ENCODE peak calls at places on chromosomes 13 and 19, in seven cellular contexts. H is uterus, U is MM.1S, M is astrocyte, B is breast epithelium, V is brain microvascular endothelial cell, E is left ventricle myocardium inferior. I is an unnamed sample.

GRCh38 chr13:84366484-84366883 is 484.2 kb upstream of the SLITRK1 start:
- DNase-seq in H (no peak), U (no peak), M (peak), B (no peak), V (no peak), E (no peak), I (no peak)

GRCh38 chr13:25111557-25111956 is 15.6 kb downstream of the PABPC3 start:
- DNase-seq in H (no peak), U (no peak), M (peak), B (no peak), V (peak), E (no peak), I (no peak)

GRCh38 chr13:20923272-20923671 is 20.7 kb upstream of the XPO4 start:
- DNase-seq in H (no peak), U (no peak), M (no peak), B (no peak), V (no peak), E (peak), I (no peak)

GRCh38 chr19:19528721-19529490 is at the start of gene YJEFN3:
- DNase-seq in H (no peak), U (no peak), M (peak), B (no peak), V (peak), E (no peak), I (no peak)

GRCh38 chr13:112968910-112969691 is at the start of gene MCF2L:
- DNase-seq in H (no peak), U (no peak), M (peak), B (peak), V (no peak), E (peak), I (no peak)

GRCh38 chr13:48892311-48892710 is 83.4 kb upstream of the FNDC3A start:
- DNase-seq in H (no peak), U (no peak), M (peak), B (no peak), V (peak), E (no peak), I (no peak)

GRCh38 chr19:29806098-29806866 is 5.5 kb upstream of the CCNE1 start:
- DNase-seq in H (no peak), U (no peak), M (peak), B (no peak), V (peak), E (peak), I (no peak)

GRCh38 chr13:50691176-50691681 is 152.3 kb downstream of the DLEU7 start:
- DNase-seq in H (no peak), U (peak), M (peak), B (no peak), V (peak), E (no peak), I (no peak)

GRCh38 chr19:35354898-35355297 is 3.4 kb upstream of the FFAR3 start:
- DNase-seq in H (no peak), U (no peak), M (no peak), B (peak), V (no peak), E (no peak), I (no peak)

GRCh38 chr19:45507864-45508680 is 793 bp downstream of the VASP start:
- DNase-seq in H (peak), U (no peak), M (no peak), B (no peak), V (no peak), E (no peak), I (no peak)

GRCh38 chr19:18282788-18283141 is 1.3 kb upstream of the JUND start:
- DNase-seq in H (no peak), U (no peak), M (no peak), B (no peak), V (no peak), E (no peak), I (no peak)

GRCh38 chr13:74204606-74205312 is 70.6 kb upstream of the KLF12 start:
- DNase-seq in H (no peak), U (no peak), M (peak), B (no peak), V (peak), E (no peak), I (no peak)

GRCh38 chr13:20415694-20416107 is 110.0 kb downstream of the CRYL1 start:
- DNase-seq in H (no peak), U (no peak), M (no peak), B (no peak), V (no peak), E (no peak), I (no peak)

GRCh38 chr13:79681069-79681468 is 200.1 kb downstream of the NDFIP2 start:
- DNase-seq in H (no peak), U (no peak), M (no peak), B (no peak), V (no peak), E (no peak), I (no peak)

GRCh38 chr19:38392707-38393308 is 4.3 kb downstream of the SPRED3 start:
- DNase-seq in H (no peak), U (no peak), M (peak), B (no peak), V (peak), E (no peak), I (no peak)

GRCh38 chr13:111947026-111947810 is 119.7 kb upstream of the SOX1 start:
- DNase-seq in H (no peak), U (no peak), M (no peak), B (no peak), V (no peak), E (no peak), I (no peak)

GRCh38 chr13:32849369-32849768 is 166.9 kb upstream of the KL start:
- DNase-seq in H (no peak), U (no peak), M (no peak), B (no peak), V (no peak), E (no peak), I (no peak)

GRCh38 chr19:33872445-33873320 is 76.0 kb downstream of the KCTD15 start:
- DNase-seq in H (no peak), U (no peak), M (no peak), B (peak), V (no peak), E (no peak), I (no peak)

GRCh38 chr19:45852145-45852750 is 10.7 kb downstream of the SYMPK start:
- DNase-seq in H (no peak), U (no peak), M (peak), B (no peak), V (peak), E (no peak), I (no peak)

GRCh38 chr13:96391606-96392005 is 301.7 kb downstream of the HS6ST3 start:
- DNase-seq in H (no peak), U (no peak), M (no peak), B (no peak), V (no peak), E (no peak), I (no peak)

GRCh38 chr13:23504188-23504587 is 66.0 kb upstream of the TNFRSF19 start:
- DNase-seq in H (no peak), U (no peak), M (peak), B (no peak), V (peak), E (no peak), I (no peak)

GRCh38 chr19:14505488-14506239 is 9.7 kb upstream of the GIPC1 start:
- DNase-seq in H (no peak), U (no peak), M (peak), B (peak), V (peak), E (no peak), I (no peak)

GRCh38 chr19:30807263-30807662 is 435.1 kb downstream of the ZNF536 start:
- DNase-seq in H (no peak), U (no peak), M (no peak), B (no peak), V (no peak), E (no peak), I (no peak)

GRCh38 chr19:42436006-42436405 is 6.7 kb downstream of the CXCL17 start:
- DNase-seq in H (no peak), U (no peak), M (no peak), B (no peak), V (no peak), E (no peak), I (no peak)

GRCh38 chr19:37929512-37929911 is 22.5 kb downstream of the SIPA1L3 start:
- DNase-seq in H (no peak), U (no peak), M (no peak), B (no peak), V (no peak), E (no peak), I (no peak)

GRCh38 chr19:28502879-28503734 is 709.8 kb downstream of the UQCRFS1 start:
- DNase-seq in H (no peak), U (no peak), M (no peak), B (no peak), V (no peak), E (no peak), I (no peak)

GRCh38 chr13:109271991-109272454 is 514.4 kb downstream of the IRS2 start:
- DNase-seq in H (no peak), U (no peak), M (peak), B (no peak), V (peak), E (no peak), I (no peak)

GRCh38 chr19:9936151-9937000 is at the start of gene OLFM2:
- DNase-seq in H (peak), U (no peak), M (no peak), B (no peak), V (no peak), E (peak), I (no peak)

GRCh38 chr13:43895940-43896339 is 16.2 kb downstream of the LACC1 start:
- DNase-seq in H (no peak), U (no peak), M (peak), B (no peak), V (no peak), E (no peak), I (no peak)

DNA sequence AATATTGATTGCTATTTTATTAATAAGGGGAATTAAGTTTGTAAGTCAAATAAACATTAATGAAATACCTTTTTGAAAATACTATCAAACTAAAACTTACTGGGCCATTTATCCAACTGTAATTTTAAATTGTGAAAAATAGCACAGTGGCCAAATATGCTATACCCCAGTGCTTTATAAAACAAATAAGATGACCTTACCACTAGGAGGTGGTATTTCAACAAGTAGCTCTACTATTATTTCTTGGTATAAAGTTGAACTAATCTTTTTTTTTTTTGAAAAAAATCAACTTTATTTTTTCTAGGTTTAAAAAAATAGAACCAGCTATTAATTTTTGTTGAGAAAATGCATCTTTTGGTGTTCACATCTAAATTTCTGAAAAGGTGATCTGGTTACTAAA is 14.7 kb downstream of the LACC1 start:
- DNase-seq in H (no peak), U (no peak), M (no peak), B (no peak), V (no peak), E (no peak), I (no peak)
- TF ChIP-seq CTCF in H (no peak), U (no peak), M (no peak), B (no peak), V (peak), E (peak), I (no peak)

GRCh38 chr19:55036058-55036457 is 2.0 kb downstream of the GP6 start:
- DNase-seq in H (no peak), U (no peak), M (no peak), B (no peak), V (no peak), E (no peak), I (no peak)
- H3K27ac ChIP-seq in H (no peak), U (no peak), M (no peak), B (no peak), V (no peak), E (no peak), I (no peak)

DNA sequence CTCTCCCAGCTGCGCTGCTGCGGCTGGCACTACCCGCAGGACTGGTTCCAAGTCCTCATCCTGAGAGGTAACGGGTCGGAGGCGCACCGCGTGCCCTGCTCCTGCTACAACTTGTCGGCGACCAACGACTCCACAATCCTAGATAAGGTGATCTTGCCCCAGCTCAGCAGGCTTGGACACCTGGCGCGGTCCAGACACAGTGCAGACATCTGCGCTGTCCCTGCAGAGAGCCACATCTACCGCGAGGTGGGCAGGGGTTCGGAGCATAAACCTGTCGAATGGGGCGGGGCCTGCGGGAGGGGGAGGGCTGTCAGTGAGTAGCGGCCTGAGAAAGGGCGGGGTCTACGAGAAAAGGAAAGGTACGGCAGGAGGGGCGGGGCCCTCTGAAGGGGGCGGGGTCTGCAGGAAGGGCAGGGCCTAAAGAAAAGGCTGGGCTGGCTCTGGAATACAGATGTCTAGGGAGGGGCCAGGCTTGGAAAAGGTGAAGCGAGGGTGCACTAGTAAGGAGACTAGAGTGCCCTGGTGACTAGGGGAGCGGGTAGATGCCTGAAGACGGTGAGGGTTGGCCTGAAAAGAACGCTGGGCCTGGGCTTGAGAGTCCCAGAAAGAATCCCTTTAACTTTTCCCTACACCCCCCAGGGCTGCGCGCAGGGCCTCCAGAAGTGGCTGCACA is 3.6 kb downstream of the CD37 start:
- DNase-seq in H (peak), U (no peak), M (peak), B (peak), V (peak), E (peak), I (peak)
- H3K4me3 ChIP-seq in H (peak), U (no peak), M (no peak), B (peak), V (peak), E (peak), I (peak)

DNA sequence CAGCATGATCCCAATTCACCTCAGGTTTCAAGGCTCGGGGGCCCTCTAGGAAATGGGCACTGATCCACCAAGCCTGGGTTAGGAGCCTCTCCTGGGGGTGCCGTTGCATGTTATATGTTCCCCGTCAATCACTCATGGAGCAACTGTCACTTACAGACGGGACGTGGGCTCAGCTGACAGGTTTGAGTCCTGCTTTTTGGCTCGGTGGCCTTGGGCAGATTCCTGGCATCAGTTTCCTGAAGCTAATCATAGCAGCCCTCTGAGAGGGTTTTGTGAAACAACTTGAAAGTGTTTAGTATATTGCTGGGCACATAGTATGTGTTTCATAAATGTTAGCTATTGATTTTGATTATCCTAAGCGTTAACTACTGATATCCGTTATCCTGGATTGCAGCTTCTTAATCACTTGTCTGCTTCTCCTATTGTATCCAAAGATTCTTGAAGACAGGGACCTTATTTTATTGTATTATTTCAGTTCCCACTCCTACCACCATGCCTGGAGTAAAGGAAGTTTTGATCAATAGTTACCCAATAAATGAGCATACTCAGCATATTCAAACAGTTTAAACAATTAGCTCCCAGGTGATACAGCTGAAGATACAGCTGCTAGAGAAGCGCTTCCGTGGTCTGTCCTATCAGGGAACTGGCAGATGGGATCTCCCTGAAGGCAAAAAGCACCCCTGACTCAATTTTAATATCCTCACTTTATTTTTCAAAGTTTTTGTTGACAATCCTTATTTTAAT is 57.9 kb downstream of the RFC3 start:
- DNase-seq in H (no peak), U (no peak), M (no peak), B (no peak), V (no peak), E (no peak), I (no peak)
- TF ChIP-seq CTCF in H (no peak), U (no peak), M (no peak), B (no peak), V (no peak), E (no peak), I (no peak)

GRCh38 chr13:106048386-106048785 is 487.1 kb downstream of the EFNB2 start:
- DNase-seq in H (no peak), U (no peak), M (no peak), B (no peak), V (no peak), E (no peak), I (no peak)
- H3K27ac ChIP-seq in H (no peak), U (no peak), M (no peak), B (no peak), V (no peak), E (no peak), I (no peak)

GRCh38 chr19:1292419-1293151 is 6.9 kb downstream of the EFNA2 start:
- DNase-seq in H (no peak), U (no peak), M (no peak), B (no peak), V (no peak), E (no peak), I (no peak)
- H3K4me3 ChIP-seq in H (no peak), U (no peak), M (no peak), B (no peak), V (no peak), E (no peak), I (no peak)

DNA sequence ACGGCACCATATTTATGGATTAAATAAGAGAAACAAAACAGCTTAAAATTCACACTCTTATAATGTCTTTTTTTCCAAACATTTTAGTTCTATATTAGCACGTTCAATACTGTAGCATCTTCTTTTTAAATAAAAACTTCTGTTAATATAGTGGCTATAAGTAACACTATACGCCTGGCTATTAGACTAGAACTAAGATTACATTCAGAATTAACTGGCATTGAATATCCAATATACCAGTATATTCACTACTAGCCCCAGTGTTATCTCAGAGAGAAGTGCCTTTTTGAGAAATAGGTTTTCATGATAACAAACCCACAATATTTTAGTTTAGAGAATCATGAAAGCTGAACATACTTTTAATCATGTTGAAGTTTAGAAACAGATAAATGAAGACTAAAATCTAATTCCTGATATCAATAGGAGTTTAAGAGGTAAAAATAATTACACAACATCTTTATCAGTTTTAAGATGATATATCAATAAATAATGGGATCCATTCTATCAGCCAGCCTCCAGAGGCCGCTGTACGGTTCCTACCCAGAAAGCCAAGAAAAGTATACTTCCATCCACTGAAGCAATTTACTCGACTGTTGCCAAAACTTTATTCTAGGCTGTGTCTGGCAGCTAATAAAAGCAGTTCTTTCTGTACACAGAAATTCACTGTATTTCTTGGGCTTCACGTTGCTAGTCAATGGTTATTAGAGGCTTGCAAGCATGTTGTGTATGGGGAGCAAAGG is 1113.4 kb upstream of the MIR17HG start:
- DNase-seq in H (no peak), U (no peak), M (no peak), B (no peak), V (no peak), E (no peak), I (no peak)
- TF ChIP-seq CTCF in H (no peak), U (no peak), M (no peak), B (no peak), V (no peak), E (no peak), I (no peak)

GRCh38 chr13:31208554-31209122 is 8.9 kb downstream of the B3GLCT start:
- DNase-seq in H (no peak), U (no peak), M (no peak), B (no peak), V (no peak), E (no peak), I (no peak)

GRCh38 chr13:31207630-31208549 is 8.1 kb downstream of the B3GLCT start:
- DNase-seq in H (peak), U (no peak), M (peak), B (no peak), V (peak), E (peak), I (no peak)

GRCh38 chr13:31213681-31214289 is 14.0 kb downstream of the B3GLCT start:
- DNase-seq in H (no peak), U (no peak), M (peak), B (no peak), V (no peak), E (no peak), I (no peak)

GRCh38 chr13:31209819-31210209 is 10.0 kb downstream of the B3GLCT start:
- DNase-seq in H (no peak), U (no peak), M (no peak), B (no peak), V (no peak), E (no peak), I (no peak)

DNA sequence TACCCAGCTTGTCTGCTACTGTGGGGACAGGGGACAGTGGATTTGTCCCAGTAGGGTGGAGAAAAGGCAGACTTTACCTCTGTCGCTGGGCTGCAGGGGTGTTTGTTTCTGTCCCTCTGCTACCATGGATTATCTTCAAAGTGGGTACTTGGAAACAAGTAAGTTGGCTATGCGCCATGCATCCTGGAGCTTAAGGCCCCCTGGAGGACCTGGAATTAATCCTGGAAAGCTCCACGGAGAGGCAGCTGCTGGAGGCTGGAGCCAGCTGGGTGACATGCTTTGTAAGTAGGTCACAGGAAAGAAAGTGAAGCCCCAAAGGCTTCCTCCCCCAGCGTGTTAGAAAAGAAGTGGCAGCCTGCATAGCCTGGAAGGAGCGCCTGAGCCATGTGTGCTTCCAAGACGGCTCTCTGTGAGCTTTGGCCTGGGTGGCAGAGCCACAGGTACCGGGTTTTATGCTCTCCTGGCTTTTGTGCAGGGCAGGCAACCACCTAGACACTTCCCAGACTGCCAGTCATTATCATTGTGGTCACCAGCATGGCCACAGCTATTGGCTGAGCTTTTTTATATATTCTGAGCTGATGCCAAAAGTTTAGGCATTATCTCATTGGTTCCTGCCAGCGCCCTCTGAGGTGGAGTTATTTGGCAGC is 9.5 kb downstream of the B3GLCT start:
- DNase-seq in H (peak), U (no peak), M (peak), B (no peak), V (no peak), E (peak), I (no peak)
- H3K27ac ChIP-seq in H (peak), U (no peak), M (no peak), B (peak), V (no peak), E (peak), I (no peak)

GRCh38 chr19:7219056-7219455 is 75.2 kb downstream of the INSR start:
- DNase-seq in H (no peak), U (no peak), M (no peak), B (no peak), V (no peak), E (no peak), I (no peak)
- H3K4me3 ChIP-seq in H (no peak), U (no peak), M (no peak), B (no peak), V (no peak), E (no peak), I (no peak)

GRCh38 chr19:12648088-12648487 is 18.5 kb downstream of the MAN2B1 start:
- DNase-seq in H (peak), U (no peak), M (no peak), B (no peak), V (no peak), E (no peak), I (no peak)
- TF ChIP-seq CTCF in H (no peak), U (no peak), M (no peak), B (no peak), V (peak), E (peak), I (no peak)

I was measured in coronary artery.